ENCODE peak calls at places on chromosomes 5 and 9, in seven cellular contexts. E is NCI-H2029 treated with DMSO at 0.1 percent for 48 hours; Q is astrocyte of the spinal cord; I is GM12865; D is mesothelial cell of epicardium; S is EL; L is effector memory CD4-positive, alpha-beta T cell. W is an unnamed sample.

GRCh38 chr5:147369742-147370374 is 135.0 kb downstream of the STK32A start:
- DNase-seq in L (no peak), S (no peak), Q (peak), I (no peak), E (peak), D (no peak), W (no peak)

GRCh38 chr9:131603199-131603598 is 57.9 kb downstream of the PRRT1B start:
- DNase-seq in I (no peak), Q (no peak), S (no peak), D (no peak), L (no peak), E (no peak), W (no peak)

GRCh38 chr5:172642511-172642910 is 1.4 kb downstream of the NEURL1B start:
- DNase-seq in Q (no peak), I (no peak), E (no peak), L (no peak), D (no peak), S (peak), W (no peak)

GRCh38 chr9:23824241-23825142 is 1.5 kb downstream of the ELAVL2 start:
- DNase-seq in L (no peak), I (no peak), Q (peak), E (no peak), D (peak), S (no peak), W (peak)

GRCh38 chr9:110994771-110995241 is 43.5 kb downstream of the LPAR1 start:
- DNase-seq in D (no peak), Q (peak), E (no peak), S (peak), L (no peak), I (peak), W (no peak)

GRCh38 chr5:111367081-111367480 is 142.9 kb downstream of the CAMK4 start:
- DNase-seq in Q (no peak), I (no peak), D (no peak), S (peak), E (no peak), L (no peak), W (no peak)

GRCh38 chr9:133643362-133643755 is 7.2 kb downstream of the DBH start:
- DNase-seq in D (no peak), I (no peak), E (no peak), L (no peak), Q (no peak), S (no peak), W (no peak)

GRCh38 chr5:114174131-114174530 is 187.7 kb upstream of the KCNN2 start:
- DNase-seq in Q (peak), D (no peak), S (no peak), I (no peak), L (no peak), E (no peak), W (no peak)

GRCh38 chr9:34592895-34593601 is 3.5 kb upstream of the CNTFR start:
- DNase-seq in D (peak), E (no peak), S (no peak), I (no peak), Q (no peak), L (no peak), W (no peak)

GRCh38 chr9:110116543-110116885 is 91.4 kb downstream of the C9orf152 start:
- DNase-seq in L (no peak), S (peak), D (no peak), I (no peak), Q (peak), E (no peak), W (no peak)

GRCh38 chr5:78905084-78905938 is 79.8 kb downstream of the ARSB start:
- DNase-seq in S (no peak), I (peak), L (no peak), D (no peak), E (no peak), Q (peak), W (no peak)

GRCh38 chr5:42950466-42951168 is 89.5 kb downstream of the ANXA2R start:
- DNase-seq in S (peak), L (peak), I (peak), D (no peak), E (peak), Q (peak), W (peak)

GRCh38 chr5:135547590-135548254 is 12.0 kb upstream of the NEUROG1 start:
- DNase-seq in L (no peak), I (no peak), D (no peak), S (no peak), Q (no peak), E (peak), W (no peak)

GRCh38 chr5:31361234-31361633 is 167.7 kb downstream of the CDH6 start:
- DNase-seq in D (no peak), S (peak), I (no peak), E (no peak), Q (peak), L (no peak), W (no peak)

GRCh38 chr5:52202256-52202655 is 585.5 kb upstream of the ITGA1 start:
- DNase-seq in Q (no peak), L (no peak), S (no peak), I (no peak), E (no peak), D (no peak), W (no peak)

GRCh38 chr5:54215233-54215736 is 95.1 kb downstream of the ARL15 start:
- DNase-seq in D (no peak), E (no peak), Q (no peak), I (no peak), L (no peak), S (no peak), W (no peak)

GRCh38 chr5:145847499-145848497 is 12.7 kb upstream of the PRELID2 start:
- DNase-seq in D (no peak), S (peak), I (no peak), E (no peak), Q (peak), L (no peak), W (no peak)

W was measured in mucosa of descending colon.